ENCODE peak calls at places on chromosomes 4 and X, in nine cellular contexts. N is foreskin keratinocyte, P is cardiac fibroblast, I is CD14-positive monocyte, C is WTC11, G is epithelial cell of esophagus, R is left ventricle myocardium inferior, H is IMR-90, K is mucosa of descending colon. J is an unnamed sample.

GRCh38 chrX:130197464-130197863 is 25.7 kb downstream of the RAB33A start:
- DNase-seq in N (no peak), P (no peak), I (no peak), C (no peak), G (no peak), R (peak), H (no peak), K (no peak), J (no peak)

GRCh38 chrX:16100673-16101072 is 22.7 kb upstream of the GRPR start:
- DNase-seq in N (no peak), P (no peak), I (no peak), C (no peak), G (no peak), R (no peak), H (no peak), K (no peak), J (no peak)

GRCh38 chr4:40473578-40474388 is 138.7 kb downstream of the CHRNA9 start:
- DNase-seq in N (no peak), P (no peak), I (no peak), C (no peak), G (no peak), R (no peak), H (no peak), K (no peak), J (no peak)

GRCh38 chrX:80879143-80879542 is 69.5 kb upstream of the BRWD3 start:
- DNase-seq in N (no peak), P (peak), I (no peak), C (no peak), G (peak), R (no peak), H (no peak), K (no peak), J (no peak)

GRCh38 chrX:13376857-13377441 is 57.1 kb upstream of the ATXN3L start:
- DNase-seq in N (peak), P (peak), I (no peak), C (no peak), G (peak), R (no peak), H (peak), K (no peak), J (peak)

GRCh38 chrX:39984191-39984956 is 113.4 kb downstream of the BCOR start:
- DNase-seq in N (peak), P (peak), I (no peak), C (no peak), G (peak), R (no peak), H (peak), K (peak), J (no peak)

GRCh38 chr4:57854748-57855147 is 744.6 kb upstream of the IGFBP7 start:
- DNase-seq in N (no peak), P (no peak), I (no peak), C (no peak), G (no peak), R (no peak), H (no peak), K (no peak), J (no peak)

GRCh38 chr4:37453361-37454262 is 209.1 kb downstream of the NWD2 start:
- DNase-seq in N (no peak), P (peak), I (no peak), C (peak), G (peak), R (peak), H (no peak), K (peak), J (no peak)

GRCh38 chr4:110625593-110626292 is 2.9 kb upstream of the PITX2 start:
- DNase-seq in N (no peak), P (no peak), I (no peak), C (no peak), G (no peak), R (no peak), H (no peak), K (no peak), J (no peak)

GRCh38 chr4:8290701-8290970 is 21.1 kb downstream of the HTRA3 start:
- DNase-seq in N (no peak), P (no peak), I (peak), C (no peak), G (no peak), R (no peak), H (no peak), K (no peak), J (no peak)

DNA sequence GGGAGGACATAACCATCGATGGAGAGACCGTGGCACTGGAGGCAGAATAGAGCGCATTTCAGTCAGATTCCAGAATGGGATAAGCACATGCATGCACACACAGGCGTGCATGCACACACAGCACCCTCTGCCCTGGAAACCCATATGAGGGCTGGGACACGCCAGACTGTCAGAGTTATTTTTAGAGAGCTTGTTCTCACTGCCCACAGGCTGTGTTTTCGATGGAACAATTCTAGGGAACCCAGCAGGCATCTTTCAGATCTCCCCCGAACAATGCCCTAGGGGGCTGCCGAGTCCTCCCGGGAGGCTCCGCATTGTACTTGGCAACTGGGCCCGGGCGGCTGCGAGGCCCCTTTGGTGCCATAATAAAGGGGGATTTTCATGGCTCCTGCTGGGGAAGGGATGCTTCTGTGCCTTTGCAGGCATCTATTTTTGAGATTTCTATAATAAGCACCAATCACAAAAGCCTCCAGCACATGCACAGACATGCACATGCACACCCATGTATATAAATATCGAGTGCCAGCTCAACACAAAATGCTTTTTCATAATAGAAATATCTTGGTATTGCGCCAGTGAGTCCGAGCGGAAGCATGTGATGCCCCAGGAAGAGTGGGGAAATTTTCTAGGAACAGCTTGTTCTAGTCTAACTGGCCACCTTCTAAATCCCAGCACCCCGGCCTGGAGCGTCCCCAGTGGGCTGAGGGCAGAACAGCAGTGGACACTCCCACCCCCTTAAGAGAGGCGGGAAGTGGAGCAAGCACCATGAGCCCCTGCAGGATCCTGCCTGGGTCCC is 88.6 kb downstream of the PHKA2 start:
- DNase-seq in N (peak), P (peak), I (no peak), C (no peak), G (peak), R (peak), H (peak), K (no peak), J (peak)
- TF ChIP-seq CTCF in N (peak), P (peak), I (no peak), C (no peak), G (peak), R (peak), H (peak), K (no peak), J (peak)

GRCh38 chr4:65508169-65508568 is 162.1 kb downstream of the EPHA5 start:
- DNase-seq in N (peak), P (peak), I (no peak), C (no peak), G (peak), R (no peak), H (peak), K (no peak), J (no peak)
- TF ChIP-seq CTCF in N (no peak), P (no peak), I (no peak), C (no peak), G (no peak), R (no peak), H (no peak), K (no peak), J (no peak)

GRCh38 chr4:177579649-177580048 is 137.4 kb upstream of the AGA start:
- DNase-seq in N (no peak), P (no peak), I (no peak), C (no peak), G (no peak), R (no peak), H (peak), K (no peak), J (no peak)
- TF ChIP-seq CTCF in N (peak), P (no peak), I (no peak), C (no peak), G (peak), R (peak), H (peak), K (no peak), J (peak)

GRCh38 chr4:22962186-22962786 is 269.5 kb downstream of the GBA3 start:
- DNase-seq in N (no peak), P (peak), I (no peak), C (no peak), G (peak), R (no peak), H (peak), K (no peak), J (no peak)
- TF ChIP-seq CTCF in N (peak), P (peak), I (no peak), C (peak), G (peak), R (peak), H (peak), K (no peak), J (peak)

DNA sequence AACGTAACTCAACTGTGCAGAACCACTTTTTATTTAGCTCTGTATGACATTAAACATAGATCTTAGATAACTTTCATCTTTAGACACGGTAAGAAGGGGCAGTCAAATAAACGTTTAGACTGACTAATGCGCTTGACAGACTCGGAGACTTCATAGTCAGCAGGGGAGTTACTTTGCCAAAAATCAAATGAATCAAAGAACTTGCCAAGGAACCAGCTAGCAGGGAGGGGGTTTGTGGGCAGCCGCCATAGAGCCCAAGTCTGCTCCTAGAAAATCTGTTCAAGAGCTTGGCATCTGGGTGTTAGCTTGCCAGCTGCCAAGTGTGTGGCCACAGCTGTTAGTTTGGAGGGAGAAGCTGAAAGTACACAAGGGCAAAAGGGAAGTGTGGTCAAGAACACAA is 182.7 kb upstream of the GRID2 start:
- DNase-seq in N (no peak), P (peak), I (no peak), C (no peak), G (peak), R (no peak), H (no peak), K (no peak), J (no peak)
- TF ChIP-seq CTCF in N (no peak), P (no peak), I (no peak), C (no peak), G (no peak), R (no peak), H (no peak), K (no peak), J (no peak)

GRCh38 chr4:3936184-3936583 is 170.0 kb downstream of the ADRA2C start:
- DNase-seq in N (no peak), P (no peak), I (no peak), C (no peak), G (no peak), R (no peak), H (no peak), K (no peak), J (no peak)
- TF ChIP-seq CTCF in N (no peak), P (no peak), I (no peak), C (no peak), G (no peak), R (no peak), H (no peak), K (no peak), J (no peak)

DNA sequence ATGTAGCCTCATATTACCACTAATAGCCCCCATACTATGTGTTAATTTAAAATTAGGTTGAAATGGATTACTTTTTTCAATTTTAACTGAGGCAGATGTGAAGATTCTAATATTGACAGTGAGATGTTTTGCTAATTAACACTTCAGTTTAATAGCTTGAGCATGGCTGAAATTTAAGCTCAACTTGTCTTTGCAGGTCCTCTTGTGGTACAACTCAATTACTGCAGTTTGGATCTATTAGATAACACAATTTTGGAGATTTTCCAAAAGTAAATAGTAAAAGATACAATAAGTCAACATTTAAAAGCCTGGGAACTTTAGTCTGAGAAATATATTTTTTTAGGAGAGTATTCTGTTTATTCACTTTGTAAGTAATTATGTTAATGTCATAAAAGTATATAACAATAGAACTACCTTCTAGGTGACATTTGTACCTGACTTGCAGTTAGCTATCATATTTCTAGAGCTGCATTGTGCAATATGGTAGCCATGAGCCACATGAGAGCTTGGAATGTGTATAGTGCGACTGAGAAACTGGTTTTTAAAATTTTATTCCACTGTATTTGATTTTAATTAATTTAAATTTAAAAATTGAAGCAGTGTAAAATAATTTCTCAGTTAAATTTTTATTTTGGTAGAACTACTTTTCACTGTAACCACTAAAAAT is 73.1 kb upstream of the FMR1 start:
- DNase-seq in N (no peak), P (no peak), I (no peak), C (no peak), G (peak), R (no peak), H (no peak), K (no peak), J (no peak)
- TF ChIP-seq CTCF in N (peak), P (peak), I (peak), C (no peak), G (peak), R (no peak), H (no peak), K (no peak), J (peak)

GRCh38 chrX:99795495-99795894 is 614.6 kb downstream of the PCDH19 start:
- DNase-seq in N (no peak), P (no peak), I (no peak), C (no peak), G (peak), R (no peak), H (no peak), K (no peak), J (no peak)
- TF ChIP-seq CTCF in N (no peak), P (no peak), I (no peak), C (no peak), G (no peak), R (no peak), H (no peak), K (no peak), J (no peak)

GRCh38 chr4:134499074-134499473 is 297.5 kb upstream of the PABPC4L start:
- DNase-seq in N (no peak), P (no peak), I (no peak), C (no peak), G (no peak), R (no peak), H (no peak), K (no peak), J (peak)
- TF ChIP-seq CTCF in N (no peak), P (no peak), I (no peak), C (no peak), G (no peak), R (no peak), H (no peak), K (no peak), J (no peak)

J was measured in HFFc6.